ENCODE peak calls at places on chromosome 10, in seven cellular contexts. One of them, this sample, is unnamed.
A peak's percentile ranks its signal among the peaks of the same experiment; 100 is the strongest.

GRCh38 chr10:31404640-31405039 is 85.6 kb downstream of the ZEB1 start:
- DNase-seq in mesenchymal stem cell: peak; percentile 50
- DNase-seq in H9: no peak
- DNase-seq in mesendoderm: no peak
- DNase-seq in neuronal stem cell: no peak
- DNase-seq in trophoblast cell: no peak
- DNase-seq in IMR-90: peak; percentile 27
- DNase-seq in this sample: no peak

GRCh38 chr10:69914373-69915268 is 112.9 kb downstream of the COL13A1 start:
- DNase-seq in trophoblast cell: peak; percentile 62
- DNase-seq in neuronal stem cell: peak; percentile 84
- DNase-seq in mesenchymal stem cell: peak; percentile 71
- DNase-seq in H9: peak; percentile 82
- DNase-seq in IMR-90: peak; percentile 65
- DNase-seq in mesendoderm: peak; percentile 81
- DNase-seq in this sample: peak; percentile 27

GRCh38 chr10:31599626-31600504 is 280.8 kb downstream of the ZEB1 start:
- DNase-seq in trophoblast cell: no peak
- DNase-seq in neuronal stem cell: no peak
- DNase-seq in mesenchymal stem cell: no peak
- DNase-seq in H9: peak; percentile 4
- DNase-seq in mesendoderm: no peak
- DNase-seq in IMR-90: peak; percentile 15
- DNase-seq in this sample: no peak

GRCh38 chr10:100303724-100304319 is 17.3 kb upstream of the BLOC1S2 start:
- DNase-seq in trophoblast cell: peak; percentile 61
- DNase-seq in mesendoderm: peak; percentile 35
- DNase-seq in mesenchymal stem cell: peak; percentile 27
- DNase-seq in H9: no peak
- DNase-seq in neuronal stem cell: no peak
- DNase-seq in IMR-90: peak; percentile 30
- DNase-seq in this sample: no peak

GRCh38 chr10:132868995-132869394 is 73.4 kb downstream of the CFAP46 start:
- DNase-seq in IMR-90: no peak
- DNase-seq in neuronal stem cell: no peak
- DNase-seq in trophoblast cell: no peak
- DNase-seq in H9: peak; percentile 24
- DNase-seq in mesendoderm: no peak
- DNase-seq in mesenchymal stem cell: no peak
- DNase-seq in this sample: no peak

GRCh38 chr10:111076191-111076681 is 593 bp upstream of the ADRA2A start:
- DNase-seq in H9: peak; percentile 91
- DNase-seq in mesenchymal stem cell: peak; percentile 43
- DNase-seq in trophoblast cell: peak; percentile 51
- DNase-seq in neuronal stem cell: peak; percentile 78
- DNase-seq in IMR-90: peak; percentile 27
- DNase-seq in mesendoderm: peak; percentile 85
- DNase-seq in this sample: peak; percentile 63

GRCh38 chr10:91201213-91201996 is 19.1 kb upstream of the PCGF5 start:
- DNase-seq in IMR-90: no peak
- DNase-seq in mesenchymal stem cell: no peak
- DNase-seq in neuronal stem cell: no peak
- DNase-seq in H9: no peak
- DNase-seq in mesendoderm: no peak
- DNase-seq in trophoblast cell: no peak
- DNase-seq in this sample: no peak

GRCh38 chr10:49534670-49535381 is 4.1 kb downstream of the ERCC6 start:
- DNase-seq in mesendoderm: no peak
- DNase-seq in trophoblast cell: peak; percentile 11
- DNase-seq in mesenchymal stem cell: peak; percentile 38
- DNase-seq in neuronal stem cell: no peak
- DNase-seq in H9: no peak
- DNase-seq in IMR-90: peak; percentile 78
- DNase-seq in this sample: no peak

GRCh38 chr10:96283756-96284155 is 12.4 kb upstream of the BLNK start:
- DNase-seq in mesendoderm: no peak
- DNase-seq in IMR-90: no peak
- DNase-seq in mesenchymal stem cell: no peak
- DNase-seq in neuronal stem cell: no peak
- DNase-seq in H9: no peak
- DNase-seq in trophoblast cell: peak; percentile 95
- DNase-seq in this sample: no peak

GRCh38 chr10:43965033-43965917 is 316.6 kb upstream of the ZNF32 start:
- DNase-seq in mesendoderm: peak; percentile 14
- DNase-seq in IMR-90: peak; percentile 26
- DNase-seq in H9: no peak
- DNase-seq in neuronal stem cell: no peak
- DNase-seq in trophoblast cell: no peak
- DNase-seq in mesenchymal stem cell: peak; percentile 68
- DNase-seq in this sample: no peak

GRCh38 chr10:84837877-84838276 is 509.5 kb downstream of the CCSER2 start:
- DNase-seq in mesenchymal stem cell: no peak
- DNase-seq in neuronal stem cell: no peak
- DNase-seq in H9: no peak
- DNase-seq in IMR-90: no peak
- DNase-seq in mesendoderm: no peak
- DNase-seq in trophoblast cell: no peak
- DNase-seq in this sample: no peak

GRCh38 chr10:121823993-121824463 is 103.8 kb downstream of the ATE1 start:
- DNase-seq in mesenchymal stem cell: peak; percentile 54
- DNase-seq in neuronal stem cell: peak; percentile 20
- DNase-seq in IMR-90: peak; percentile 46
- DNase-seq in mesendoderm: peak; percentile 53
- DNase-seq in trophoblast cell: peak; percentile 59
- DNase-seq in H9: no peak
- DNase-seq in this sample: no peak

GRCh38 chr10:119416855-119417254 is 125.7 kb downstream of the RGS10 start:
- DNase-seq in H9: peak; percentile 80
- DNase-seq in mesendoderm: peak; percentile 70
- DNase-seq in IMR-90: peak; percentile 60
- DNase-seq in mesenchymal stem cell: peak; percentile 69
- DNase-seq in trophoblast cell: peak; percentile 46
- DNase-seq in neuronal stem cell: peak; percentile 52
- DNase-seq in this sample: peak; percentile 82

GRCh38 chr10:14533295-14533694 is 202.6 kb upstream of the FRMD4A start:
- DNase-seq in H9: no peak
- DNase-seq in neuronal stem cell: no peak
- DNase-seq in IMR-90: no peak
- DNase-seq in trophoblast cell: no peak
- DNase-seq in mesendoderm: no peak
- DNase-seq in mesenchymal stem cell: no peak
- DNase-seq in this sample: no peak

GRCh38 chr10:72353963-72354355 is 760 bp downstream of the DNAJB12 start:
- DNase-seq in mesendoderm: no peak
- DNase-seq in trophoblast cell: peak; percentile 43
- DNase-seq in mesenchymal stem cell: peak; percentile 75
- DNase-seq in IMR-90: peak; percentile 15
- DNase-seq in neuronal stem cell: no peak
- DNase-seq in H9: no peak
- DNase-seq in this sample: no peak

GRCh38 chr10:70315815-70316214 is 32.0 kb upstream of the NPFFR1 start:
- DNase-seq in IMR-90: no peak
- DNase-seq in neuronal stem cell: no peak
- DNase-seq in H9: no peak
- DNase-seq in mesendoderm: peak; percentile 8
- DNase-seq in trophoblast cell: peak; percentile 13
- DNase-seq in mesenchymal stem cell: no peak
- DNase-seq in this sample: no peak

GRCh38 chr10:86371116-86371515 is 4.5 kb upstream of the GRID1 start:
- DNase-seq in neuronal stem cell: no peak
- DNase-seq in mesendoderm: no peak
- DNase-seq in IMR-90: no peak
- DNase-seq in trophoblast cell: no peak
- DNase-seq in mesenchymal stem cell: no peak
- DNase-seq in H9: peak; percentile 5
- DNase-seq in this sample: no peak

GRCh38 chr10:114343623-114344306 is 60.5 kb downstream of the AFAP1L2 start:
- DNase-seq in H9: no peak
- DNase-seq in neuronal stem cell: no peak
- DNase-seq in mesenchymal stem cell: peak; percentile 39
- DNase-seq in mesendoderm: no peak
- DNase-seq in trophoblast cell: no peak
- DNase-seq in IMR-90: no peak
- DNase-seq in this sample: no peak

GRCh38 chr10:120052964-120053363 is 160.4 kb downstream of the SEC23IP start:
- DNase-seq in mesenchymal stem cell: no peak
- DNase-seq in IMR-90: no peak
- DNase-seq in H9: no peak
- DNase-seq in neuronal stem cell: no peak
- DNase-seq in trophoblast cell: no peak
- DNase-seq in mesendoderm: no peak
- DNase-seq in this sample: no peak

GRCh38 chr10:74297389-74298080 is 146.5 kb downstream of the ADK start:
- DNase-seq in IMR-90: no peak
- DNase-seq in mesendoderm: no peak
- DNase-seq in mesenchymal stem cell: no peak
- DNase-seq in neuronal stem cell: no peak
- DNase-seq in H9: no peak
- DNase-seq in trophoblast cell: no peak
- DNase-seq in this sample: no peak

GRCh38 chr10:30070001-30070759 is 10.8 kb upstream of the JCAD start:
- DNase-seq in neuronal stem cell: no peak
- DNase-seq in IMR-90: no peak
- DNase-seq in mesendoderm: peak; percentile 89
- DNase-seq in mesenchymal stem cell: peak; percentile 21
- DNase-seq in H9: no peak
- DNase-seq in trophoblast cell: no peak
- DNase-seq in this sample: no peak

GRCh38 chr10:79196470-79197461 is 128.0 kb downstream of the ZMIZ1 start:
- DNase-seq in neuronal stem cell: peak; percentile 76
- DNase-seq in mesenchymal stem cell: peak; percentile 58
- DNase-seq in trophoblast cell: peak; percentile 89
- DNase-seq in H9: peak; percentile 87
- DNase-seq in mesendoderm: peak; percentile 79
- DNase-seq in IMR-90: peak; percentile 47
- DNase-seq in this sample: peak; percentile 97
- H2AK5ac ChIP-seq in neuronal stem cell: peak overlapping the region; percentile 58
- H2AK5ac ChIP-seq in mesenchymal stem cell: peak overlapping the region; percentile 47
- H2AK5ac ChIP-seq in trophoblast cell: no peak overlapping the region
- H2AK5ac ChIP-seq in H9: no peak overlapping the region
- H2AK5ac ChIP-seq in mesendoderm: no peak overlapping the region
- H2AK5ac ChIP-seq in IMR-90: peak overlapping the region; percentile 10
- H2AK5ac ChIP-seq in this sample: no peak overlapping the region

GRCh38 chr10:33706746-33707145 is 372.3 kb upstream of the NRP1 start:
- DNase-seq in neuronal stem cell: no peak
- DNase-seq in trophoblast cell: no peak
- DNase-seq in mesenchymal stem cell: no peak
- DNase-seq in H9: no peak
- DNase-seq in mesendoderm: no peak
- DNase-seq in IMR-90: peak; percentile 28
- DNase-seq in this sample: no peak

GRCh38 chr10:33703897-33704825 is 369.7 kb upstream of the NRP1 start:
- DNase-seq in IMR-90: peak; percentile 44
- DNase-seq in trophoblast cell: peak; percentile 40
- DNase-seq in neuronal stem cell: no peak
- DNase-seq in mesenchymal stem cell: no peak
- DNase-seq in H9: no peak
- DNase-seq in mesendoderm: no peak
- DNase-seq in this sample: no peak

GRCh38 chr10:33706191-33706590 is 371.7 kb upstream of the NRP1 start:
- DNase-seq in IMR-90: peak; percentile 86
- DNase-seq in neuronal stem cell: no peak
- DNase-seq in trophoblast cell: peak; percentile 12
- DNase-seq in mesenchymal stem cell: peak; percentile 4
- DNase-seq in H9: no peak
- DNase-seq in mesendoderm: no peak
- DNase-seq in this sample: no peak
- H2AK5ac ChIP-seq in IMR-90: no peak overlapping the region
- H2AK5ac ChIP-seq in neuronal stem cell: no peak overlapping the region
- H2AK5ac ChIP-seq in trophoblast cell: no peak overlapping the region
- H2AK5ac ChIP-seq in mesenchymal stem cell: peak overlapping the region; percentile 93
- H2AK5ac ChIP-seq in H9: no peak overlapping the region
- H2AK5ac ChIP-seq in mesendoderm: no peak overlapping the region
- H2AK5ac ChIP-seq in this sample: no peak overlapping the region

DNA sequence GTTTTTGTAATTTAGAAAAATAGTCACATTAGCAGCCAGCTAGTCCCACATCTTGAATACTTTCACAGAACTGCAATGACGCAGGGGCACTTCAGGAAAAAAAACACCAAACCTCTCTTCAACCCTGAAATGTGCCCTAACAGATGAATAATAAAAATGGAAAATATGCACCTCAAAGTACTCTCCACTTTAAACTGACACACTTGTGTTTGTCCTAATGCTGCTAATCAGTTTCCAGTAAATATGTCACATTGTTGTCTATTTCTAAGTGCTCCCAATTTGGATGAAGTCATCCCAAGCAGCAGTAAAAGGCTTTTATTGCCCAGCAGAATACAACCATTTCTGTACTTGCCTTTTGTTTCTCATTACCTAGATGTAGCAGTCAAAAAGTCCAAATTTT is 86.7 kb downstream of the PARD3 start:
- DNase-seq in trophoblast cell: no peak
- DNase-seq in H9: no peak
- DNase-seq in mesenchymal stem cell: peak; percentile 26
- DNase-seq in IMR-90: no peak
- DNase-seq in neuronal stem cell: no peak
- DNase-seq in mesendoderm: no peak
- DNase-seq in this sample: no peak
- H2AK5ac ChIP-seq in trophoblast cell: no peak overlapping the region
- H2AK5ac ChIP-seq in H9: no peak overlapping the region
- H2AK5ac ChIP-seq in mesenchymal stem cell: no peak overlapping the region
- H2AK5ac ChIP-seq in IMR-90: no peak overlapping the region
- H2AK5ac ChIP-seq in neuronal stem cell: no peak overlapping the region
- H2AK5ac ChIP-seq in mesendoderm: no peak overlapping the region
- H2AK5ac ChIP-seq in this sample: no peak overlapping the region

GRCh38 chr10:4405828-4406227 is 420.2 kb upstream of the AKR1E2 start:
- DNase-seq in trophoblast cell: no peak
- DNase-seq in IMR-90: no peak
- DNase-seq in mesendoderm: no peak
- DNase-seq in H9: no peak
- DNase-seq in mesenchymal stem cell: no peak
- DNase-seq in neuronal stem cell: no peak
- DNase-seq in this sample: no peak

GRCh38 chr10:4407783-4408182 is 418.2 kb upstream of the AKR1E2 start:
- DNase-seq in trophoblast cell: peak; percentile 15
- DNase-seq in mesendoderm: peak; percentile 11
- DNase-seq in H9: no peak
- DNase-seq in mesenchymal stem cell: peak; percentile 35
- DNase-seq in IMR-90: peak; percentile 85
- DNase-seq in neuronal stem cell: no peak
- DNase-seq in this sample: no peak

GRCh38 chr10:4403638-4404252 is 422.3 kb upstream of the AKR1E2 start:
- DNase-seq in trophoblast cell: no peak
- DNase-seq in mesenchymal stem cell: no peak
- DNase-seq in neuronal stem cell: no peak
- DNase-seq in IMR-90: no peak
- DNase-seq in mesendoderm: no peak
- DNase-seq in H9: no peak
- DNase-seq in this sample: no peak

GRCh38 chr10:4409281-4409680 is 416.7 kb upstream of the AKR1E2 start:
- DNase-seq in mesenchymal stem cell: no peak
- DNase-seq in IMR-90: no peak
- DNase-seq in neuronal stem cell: no peak
- DNase-seq in mesendoderm: no peak
- DNase-seq in trophoblast cell: no peak
- DNase-seq in H9: no peak
- DNase-seq in this sample: no peak
- H2AK5ac ChIP-seq in mesenchymal stem cell: no peak overlapping the region
- H2AK5ac ChIP-seq in IMR-90: peak overlapping the region; percentile 75
- H2AK5ac ChIP-seq in neuronal stem cell: no peak overlapping the region
- H2AK5ac ChIP-seq in mesendoderm: no peak overlapping the region
- H2AK5ac ChIP-seq in trophoblast cell: no peak overlapping the region
- H2AK5ac ChIP-seq in H9: no peak overlapping the region
- H2AK5ac ChIP-seq in this sample: no peak overlapping the region